ENCODE peak calls at places on chromosomes 4 and X, in eight cellular contexts. K is NCI-H1092; X is hepatic stellate cell; T is A673; J is AML-193; G is stimulated activated CD8-positive, alpha-beta memory T cell treated with anti-CD3 and anti-CD28 coated beads, Interleukin-4, amount 100 ng/mL, for 1 hour; B is HCEC 1CT; H is posterior cingulate gyrus. O is an unnamed sample.

GRCh38 chrX:126719208-126719607 is 100.3 kb upstream of the PRR32 start:
- DNase-seq in K (no peak), X (no peak), T (no peak), J (no peak), G (no peak), B (no peak), H (no peak), O (no peak)

GRCh38 chr4:54937501-54937900 is 187.9 kb downstream of the KDR start:
- DNase-seq in K (no peak), X (no peak), T (peak), J (no peak), G (no peak), B (no peak), H (no peak), O (no peak)

GRCh38 chr4:94534401-94535312 is 82.9 kb downstream of the PDLIM5 start:
- DNase-seq in K (no peak), X (no peak), T (no peak), J (peak), G (no peak), B (no peak), H (no peak), O (no peak)

GRCh38 chr4:128512767-128513322 is 225.2 kb upstream of the PGRMC2 start:
- DNase-seq in K (no peak), X (no peak), T (no peak), J (no peak), G (no peak), B (no peak), H (no peak), O (no peak)

GRCh38 chr4:7046971-7047370 is 3.8 kb downstream of the TADA2B start:
- DNase-seq in K (no peak), X (no peak), T (no peak), J (no peak), G (no peak), B (no peak), H (no peak), O (no peak)

GRCh38 chrX:148441387-148441786 is 59.0 kb upstream of the AFF2 start:
- DNase-seq in K (no peak), X (no peak), T (no peak), J (no peak), G (no peak), B (no peak), H (no peak), O (no peak)

GRCh38 chrX:13996650-13997049 is 33.0 kb downstream of the GEMIN8 start:
- DNase-seq in K (no peak), X (no peak), T (no peak), J (no peak), G (no peak), B (no peak), H (no peak), O (no peak)

GRCh38 chrX:68932611-68933010 is 103.8 kb downstream of the EFNB1 start:
- DNase-seq in K (no peak), X (no peak), T (no peak), J (no peak), G (no peak), B (peak), H (no peak), O (no peak)

GRCh38 chr4:16804581-16804980 is 93.9 kb downstream of the LDB2 start:
- DNase-seq in K (no peak), X (no peak), T (no peak), J (no peak), G (no peak), B (no peak), H (no peak), O (no peak)

GRCh38 chr4:20253799-20254409 is 2.2 kb downstream of the SLIT2 start:
- DNase-seq in K (no peak), X (peak), T (peak), J (no peak), G (no peak), B (peak), H (peak), O (no peak)

GRCh38 chr4:15201782-15202181 is 199.5 kb downstream of the CPEB2 start:
- DNase-seq in K (no peak), X (no peak), T (no peak), J (no peak), G (no peak), B (no peak), H (no peak), O (no peak)